ENCODE peak calls at places on chromosomes 7 and 10, in ten cellular contexts. K is IMR-90, S is HCT116, Z is A549, F is tibial nerve, E is adrenal gland, H is heart left ventricle, B is prostate gland, T is endothelial cell of umbilical vein, P is H54. Y is an unnamed sample.
A peak's percentile ranks its signal among the peaks of the same experiment; 100 is the strongest.

GRCh38 chr10:96765406-96766240 is 45.3 kb upstream of the PIK3AP1 start:
- DNase-seq in K (peak; percentile 44), S (peak; percentile 37), P (peak; percentile 57), T (peak; percentile 38), B (peak; percentile 41), Z (peak; percentile 56), F (peak; percentile 74), E (peak; percentile 81), H (peak; percentile 83), Y (peak; percentile 74)

GRCh38 chr10:126501828-126502227 is 113.6 kb upstream of the ADAM12 start:
- DNase-seq in Z (no peak), F (no peak), H (no peak), E (no peak), K (no peak), B (no peak), T (no peak), P (no peak), S (no peak), Y (no peak)

GRCh38 chr7:26555971-26556830 is 264.5 kb downstream of the SNX10 start:
- DNase-seq in H (no peak), F (no peak), P (no peak), E (no peak), K (no peak), Z (no peak), T (no peak), B (no peak), S (no peak), Y (no peak)

GRCh38 chr10:17199351-17199804 is 2.1 kb downstream of the TRDMT1 start:
- DNase-seq in T (peak; percentile 64), S (no peak), K (peak; percentile 70), Z (no peak), P (no peak), B (no peak), F (no peak), E (no peak), H (no peak), Y (no peak)

GRCh38 chr10:15515207-15515606 is 144.1 kb upstream of the FAM171A1 start:
- DNase-seq in Z (no peak), T (no peak), E (peak; percentile 43), S (no peak), F (peak; percentile 57), K (no peak), P (no peak), B (peak; percentile 86), H (no peak), Y (no peak)

GRCh38 chr10:17406036-17406834 is 48.2 kb downstream of the ST8SIA6 start:
- DNase-seq in S (no peak), H (no peak), F (no peak), T (no peak), E (no peak), Z (no peak), B (no peak), P (no peak), K (no peak), Y (no peak)

GRCh38 chr7:155252958-155253501 is 44.6 kb upstream of the INSIG1 start:
- DNase-seq in F (no peak), E (no peak), H (no peak), K (no peak), S (no peak), Z (no peak), T (no peak), B (no peak), P (no peak), Y (peak; percentile 88)

GRCh38 chr7:98394377-98394836 is 6.5 kb downstream of the BAIAP2L1 start:
- DNase-seq in H (no peak), P (peak; percentile 51), S (peak; percentile 34), Z (peak; percentile 71), B (no peak), F (no peak), E (peak; percentile 46), T (no peak), K (peak; percentile 90), Y (no peak)

GRCh38 chr7:102933763-102934162 is 21.0 kb downstream of the LRRC17 start:
- DNase-seq in F (no peak), E (peak; percentile 37), S (no peak), P (no peak), Z (no peak), H (peak; percentile 79), K (peak; percentile 97), B (peak; percentile 19), T (no peak), Y (no peak)

GRCh38 chr10:98047009-98047741 is 16.8 kb upstream of the CRTAC1 start:
- DNase-seq in K (no peak), F (no peak), T (no peak), P (no peak), B (no peak), E (peak; percentile 33), S (no peak), Z (no peak), H (peak; percentile 65), Y (no peak)

GRCh38 chr10:79070611-79071534 is 2.1 kb downstream of the ZMIZ1 start:
- DNase-seq in E (peak; percentile 95), B (peak; percentile 94), Z (peak; percentile 85), H (peak; percentile 90), T (peak; percentile 69), P (peak; percentile 85), K (peak; percentile 69), S (no peak), F (peak; percentile 89), Y (peak; percentile 96)

GRCh38 chr7:25832456-25832855 is 319.5 kb upstream of the NFE2L3 start:
- DNase-seq in S (no peak), E (peak; percentile 6), K (no peak), Z (no peak), T (peak; percentile 78), H (no peak), F (no peak), B (no peak), P (no peak), Y (no peak)

DNA sequence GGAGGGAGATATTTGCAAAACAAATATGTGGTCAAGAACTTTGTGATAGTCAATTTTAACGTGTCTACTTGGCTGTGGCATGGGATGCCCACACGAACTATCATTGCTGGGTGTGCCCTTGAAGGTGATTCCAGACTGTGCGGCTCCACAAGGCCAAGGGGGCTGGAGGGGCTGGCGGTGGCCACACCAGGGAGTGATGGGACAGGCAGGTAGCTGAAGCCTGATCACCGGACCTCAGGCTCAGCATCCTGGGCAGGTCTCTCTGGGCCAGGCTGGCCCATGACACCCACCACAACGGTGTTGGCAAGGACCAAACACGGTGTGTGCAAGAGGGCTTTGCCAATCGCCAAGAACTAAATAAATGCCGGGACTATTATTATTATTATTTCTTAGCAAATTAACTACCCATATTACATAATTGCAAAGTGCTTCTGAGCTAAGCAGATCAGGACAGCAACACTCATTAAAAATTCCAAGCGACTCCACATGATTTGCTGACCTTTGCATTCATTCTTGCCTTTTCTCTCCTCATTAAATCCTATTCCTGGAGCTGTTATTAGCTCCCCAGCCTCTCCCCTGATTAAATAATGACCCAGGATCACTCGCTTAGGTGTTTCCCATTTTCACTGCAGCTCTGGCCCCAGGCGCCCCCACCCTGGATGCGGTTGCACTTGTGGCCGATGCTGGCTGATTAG is 35.4 kb upstream of the PPP2R2D start:
- DNase-seq in F (no peak), T (no peak), Z (no peak), K (no peak), S (no peak), P (no peak), E (no peak), H (no peak), B (no peak), Y (no peak)
- TF ChIP-seq POLR2A in F (no peak), T (no peak), Z (no peak), K (no peak), S (no peak), P (no peak), E (no peak), H (no peak), B (no peak), Y (no peak)

GRCh38 chr7:92362131-92362530 is 85.2 kb upstream of the GATAD1 start:
- DNase-seq in P (no peak), K (no peak), S (no peak), F (no peak), T (no peak), Z (no peak), H (no peak), B (no peak), E (no peak), Y (no peak)
- TF ChIP-seq POLR2A in P (no peak), K (no peak), S (no peak), F (no peak), T (no peak), Z (no peak), H (no peak), B (no peak), E (no peak), Y (no peak)

GRCh38 chr7:50265968-50266694 is 38.4 kb upstream of the IKZF1 start:
- DNase-seq in F (no peak), T (no peak), Z (no peak), B (no peak), K (no peak), P (no peak), H (no peak), E (no peak), S (no peak), Y (no peak)

GRCh38 chr7:50264908-50265307 is 39.6 kb upstream of the IKZF1 start:
- DNase-seq in K (no peak), H (no peak), P (no peak), B (no peak), E (no peak), T (no peak), Z (no peak), F (no peak), S (no peak), Y (no peak)

GRCh38 chr7:50268223-50268622 is 36.3 kb upstream of the IKZF1 start:
- DNase-seq in E (no peak), K (no peak), H (no peak), S (no peak), F (no peak), P (no peak), Z (no peak), T (no peak), B (no peak), Y (no peak)

GRCh38 chr7:50267525-50268041 is 36.9 kb upstream of the IKZF1 start:
- DNase-seq in E (no peak), T (no peak), H (no peak), Z (no peak), S (no peak), B (no peak), P (no peak), K (no peak), F (no peak), Y (no peak)

DNA sequence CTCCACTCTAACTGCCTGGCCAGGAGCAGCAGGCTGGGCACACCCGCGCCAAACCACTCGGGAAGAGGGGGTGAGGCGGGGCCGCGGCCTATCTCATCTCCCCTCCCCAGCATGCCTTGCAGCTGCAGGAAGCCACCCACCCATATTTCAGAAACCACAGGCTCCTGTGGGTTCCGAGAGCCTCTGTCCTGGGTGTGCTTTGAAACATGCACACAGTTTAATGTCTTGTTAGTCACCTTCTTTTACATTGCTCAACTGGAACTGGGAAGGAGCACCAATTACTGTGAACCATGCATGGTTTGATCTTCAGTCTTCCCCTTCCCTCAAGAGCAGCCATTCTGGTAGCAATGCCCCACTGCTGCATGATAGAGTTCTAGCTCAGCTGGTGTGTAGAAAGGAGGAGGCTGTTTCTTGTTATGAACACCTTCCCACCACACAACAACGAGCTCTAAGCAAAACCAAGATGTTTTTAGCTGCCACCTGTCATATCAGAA is 37.6 kb upstream of the IKZF1 start:
- DNase-seq in S (no peak), H (peak; percentile 67), F (no peak), Z (no peak), P (no peak), T (no peak), B (no peak), E (no peak), K (no peak), Y (no peak)
- TF ChIP-seq POLR2A in S (no peak), H (no peak), F (no peak), Z (no peak), P (no peak), T (no peak), B (no peak), E (no peak), K (no peak), Y (no peak)

GRCh38 chr10:116993610-116994009 is 11.4 kb downstream of the SHTN1 start:
- DNase-seq in E (no peak), T (no peak), K (no peak), S (no peak), F (no peak), P (no peak), B (no peak), H (no peak), Z (no peak), Y (no peak)
- TF ChIP-seq POLR2A in E (no peak), T (no peak), K (no peak), S (no peak), F (no peak), P (no peak), B (no peak), H (no peak), Z (no peak), Y (no peak)

Y was measured in right lobe of liver.